ENCODE peak calls at places on chromosomes 12 and 14, in ten cellular contexts. E, A, W, F, J, G, S, U, N and I are unnamed samples.

GRCh38 chr12:30610718-30611117 is 85.0 kb downstream of the IPO8 start:
- DNase-seq in F (no peak), A (no peak), W (no peak), S (no peak), J (no peak), G (no peak), E (no peak), N (no peak), U (no peak), I (no peak)

GRCh38 chr14:54329082-54329695 is 67.6 kb upstream of the CDKN3 start:
- DNase-seq in J (no peak), G (peak), N (peak), A (peak), U (peak), F (peak), W (peak), S (no peak), E (peak), I (peak)

GRCh38 chr12:91746976-91747375 is 398.7 kb downstream of the BTG1 start:
- DNase-seq in G (no peak), W (no peak), S (no peak), J (no peak), U (no peak), F (no peak), A (no peak), E (no peak), N (no peak), I (no peak)

GRCh38 chr12:130041983-130042812 is 120.1 kb upstream of the FZD10 start:
- DNase-seq in G (no peak), E (no peak), N (no peak), U (no peak), F (no peak), J (no peak), S (peak), W (peak), A (no peak), I (peak)

GRCh38 chr14:35134329-35135123 is 12.2 kb downstream of the PRORP start:
- DNase-seq in W (no peak), J (no peak), F (no peak), U (no peak), A (no peak), S (no peak), G (no peak), N (no peak), E (no peak), I (no peak)

GRCh38 chr12:75816892-75817291 is 214.7 kb downstream of the PHLDA1 start:
- DNase-seq in N (no peak), G (peak), E (no peak), F (no peak), A (no peak), U (no peak), J (no peak), W (no peak), S (no peak), I (no peak)

GRCh38 chr12:131129839-131130238 is 176.1 kb downstream of the ADGRD1 start:
- DNase-seq in E (no peak), J (peak), F (no peak), N (no peak), S (no peak), U (no peak), A (no peak), G (no peak), W (no peak), I (no peak)

GRCh38 chr14:55938249-55938791 is 179.9 kb upstream of the PELI2 start:
- DNase-seq in F (peak), J (peak), S (peak), W (peak), U (peak), N (no peak), E (no peak), G (peak), A (no peak), I (peak)

GRCh38 chr12:63164911-63165310 is 13.9 kb upstream of the AVPR1A start:
- DNase-seq in W (no peak), U (no peak), F (no peak), G (no peak), J (no peak), A (no peak), E (no peak), N (no peak), S (no peak), I (no peak)

GRCh38 chr12:79566452-79566851 is 124.3 kb downstream of the PAWR start:
- DNase-seq in E (no peak), A (no peak), G (peak), U (no peak), N (no peak), F (no peak), S (peak), J (no peak), W (no peak), I (no peak)

GRCh38 chr12:29921307-29921706 is 137.6 kb upstream of the TMTC1 start:
- DNase-seq in N (no peak), J (no peak), W (no peak), G (peak), F (no peak), E (no peak), A (no peak), S (no peak), U (no peak), I (no peak)

GRCh38 chr14:90439874-90440442 is 43.1 kb downstream of the CALM1 start:
- DNase-seq in E (no peak), W (no peak), N (no peak), F (no peak), G (no peak), U (no peak), J (no peak), A (no peak), S (no peak), I (no peak)

GRCh38 chr14:99681832-99682148 is 2.3 kb upstream of the CYP46A1 start:
- DNase-seq in W (no peak), J (no peak), G (no peak), F (no peak), E (no peak), S (no peak), A (no peak), N (no peak), U (no peak), I (no peak)

GRCh38 chr12:13179159-13180074 is 17.1 kb upstream of the EMP1 start:
- DNase-seq in J (peak), U (peak), A (no peak), F (no peak), N (no peak), S (peak), E (peak), G (peak), W (peak), I (peak)

GRCh38 chr12:42023733-42024494 is 120.8 kb downstream of the GXYLT1 start:
- DNase-seq in J (peak), W (peak), U (peak), A (peak), S (peak), F (peak), N (peak), E (peak), G (peak), I (peak)

GRCh38 chr12:77835982-77836381 is 5.3 kb downstream of the NAV3 start:
- DNase-seq in W (no peak), J (no peak), E (no peak), G (no peak), N (no peak), U (no peak), A (no peak), S (no peak), F (no peak), I (no peak)

GRCh38 chr12:12561305-12562015 is 1.2 kb downstream of the DUSP16 start:
- DNase-seq in S (peak), F (peak), N (peak), J (peak), A (no peak), G (peak), E (peak), W (peak), U (peak), I (peak)

GRCh38 chr12:32605326-32606095 is 73.6 kb upstream of the DNM1L start:
- DNase-seq in F (no peak), S (peak), G (no peak), N (no peak), W (no peak), E (no peak), U (no peak), A (no peak), J (no peak), I (no peak)

GRCh38 chr14:57501039-57501557 is 7.4 kb upstream of the CCDC198 start:
- DNase-seq in W (no peak), G (no peak), E (no peak), S (no peak), J (no peak), F (no peak), U (no peak), N (no peak), A (no peak), I (no peak)

GRCh38 chr12:31773223-31773750 is 44.5 kb upstream of the AMN1 start:
- DNase-seq in J (no peak), W (peak), U (no peak), S (no peak), E (peak), A (no peak), F (no peak), N (no peak), G (no peak), I (no peak)

GRCh38 chr12:57549909-57550627 is at the start of gene KIF5A:
- DNase-seq in G (no peak), A (no peak), N (no peak), J (no peak), F (no peak), U (no peak), W (peak), E (no peak), S (no peak), I (no peak)

GRCh38 chr12:96329545-96329944 is 70.7 kb downstream of the CDK17 start:
- DNase-seq in A (no peak), J (no peak), N (no peak), F (no peak), S (no peak), E (no peak), G (no peak), U (no peak), W (no peak), I (no peak)

GRCh38 chr12:96338852-96339478 is 61.3 kb downstream of the CDK17 start:
- DNase-seq in U (no peak), A (no peak), E (no peak), N (no peak), J (no peak), G (no peak), S (no peak), F (no peak), W (no peak), I (no peak)

GRCh38 chr12:96334502-96334901 is 65.7 kb downstream of the CDK17 start:
- DNase-seq in N (no peak), U (no peak), A (no peak), F (no peak), E (no peak), G (no peak), S (no peak), W (no peak), J (no peak), I (no peak)

GRCh38 chr12:96336489-96336888 is 63.8 kb downstream of the CDK17 start:
- DNase-seq in E (no peak), A (no peak), F (no peak), J (no peak), W (no peak), G (no peak), U (no peak), N (no peak), S (no peak), I (no peak)

DNA sequence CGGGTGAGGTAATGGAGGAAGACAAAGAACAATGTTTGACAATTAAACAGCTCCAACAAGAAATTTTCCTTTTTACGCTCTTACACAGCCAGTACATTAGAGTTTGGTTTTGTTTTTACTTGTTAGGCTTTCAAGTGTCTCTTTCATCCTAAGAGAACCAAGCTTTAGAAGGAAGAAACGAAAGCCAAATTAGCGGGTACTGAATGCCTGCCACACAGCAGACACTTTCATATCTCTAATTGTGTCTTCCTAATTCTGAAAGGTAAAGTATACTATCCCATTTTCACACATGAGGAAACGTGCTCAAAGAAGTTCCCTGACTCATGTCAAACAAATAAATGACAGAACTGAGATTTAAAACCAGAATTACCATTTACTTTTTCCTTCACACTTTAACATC is 65.0 kb downstream of the CDK17 start:
- DNase-seq in N (no peak), J (no peak), F (no peak), A (no peak), E (no peak), G (no peak), U (no peak), S (no peak), W (no peak), I (no peak)
- TF ChIP-seq POLR2A in N (no peak), J (no peak), F (no peak), A (no peak), E (no peak), G (no peak), U (no peak), S (no peak), W (no peak), I (no peak)

DNA sequence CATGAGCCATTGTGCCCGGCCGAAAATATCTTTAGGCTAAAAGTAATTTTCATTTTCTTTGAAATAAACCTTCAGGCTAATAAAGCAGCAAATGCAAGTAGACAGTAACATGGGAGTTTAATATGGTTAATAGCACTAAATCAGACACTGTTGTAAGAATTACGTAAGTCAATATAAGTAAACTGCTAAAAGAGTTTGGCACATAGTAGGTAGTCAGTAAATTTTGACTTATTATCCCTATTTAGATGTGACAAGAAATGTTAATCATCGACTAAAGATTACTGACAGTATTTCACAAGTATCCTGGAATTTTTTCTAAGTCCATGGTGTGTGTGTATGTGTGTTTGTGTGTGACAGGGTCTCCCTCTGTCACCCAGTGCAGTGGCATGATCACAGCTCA is 3.9 kb downstream of the PPP4R3A start:
- DNase-seq in U (no peak), F (no peak), N (no peak), J (no peak), E (no peak), A (no peak), S (no peak), W (no peak), G (no peak), I (no peak)
- H3K4me3 ChIP-seq in U (no peak), F (no peak), N (no peak), J (no peak), E (no peak), A (no peak), S (no peak), W (no peak), G (no peak), I (no peak)

GRCh38 chr14:52015411-52016030 is 26.2 kb downstream of the RTRAF start:
- DNase-seq in S (no peak), U (peak), F (peak), W (peak), E (no peak), G (peak), N (no peak), J (no peak), A (no peak), I (no peak)
- TF ChIP-seq CTCF in S (no peak), U (no peak), F (peak), W (peak), E (peak), G (peak), N (peak), J (no peak), A (peak), I (no peak)

DNA sequence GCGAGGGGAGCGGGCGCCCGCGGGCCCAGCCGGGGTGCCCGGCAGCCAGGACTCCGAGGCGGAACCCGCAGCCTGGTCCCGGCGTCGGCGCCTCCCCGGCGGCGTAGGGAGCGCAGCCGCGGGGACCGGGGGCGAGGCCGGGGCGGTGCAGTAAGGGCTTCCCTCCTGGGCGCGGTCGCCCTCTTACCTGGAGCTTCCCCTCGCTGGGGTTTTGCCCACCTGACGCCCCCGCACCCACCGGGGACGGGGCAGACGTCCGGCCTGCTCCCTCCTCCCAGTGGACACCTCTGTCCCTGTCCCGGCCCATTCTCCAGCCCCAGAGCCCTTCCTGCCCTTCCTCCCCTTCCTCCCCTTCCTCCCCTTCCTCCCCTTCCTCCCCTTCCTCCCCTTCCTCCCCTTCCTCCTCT is 413 bp upstream of the TUBA1C start:
- DNase-seq in U (peak), N (no peak), F (no peak), J (no peak), E (no peak), G (no peak), A (no peak), S (no peak), W (no peak), I (no peak)
- TF ChIP-seq POLR2A in U (no peak), N (no peak), F (no peak), J (no peak), E (no peak), G (no peak), A (no peak), S (peak), W (no peak), I (no peak)

DNA sequence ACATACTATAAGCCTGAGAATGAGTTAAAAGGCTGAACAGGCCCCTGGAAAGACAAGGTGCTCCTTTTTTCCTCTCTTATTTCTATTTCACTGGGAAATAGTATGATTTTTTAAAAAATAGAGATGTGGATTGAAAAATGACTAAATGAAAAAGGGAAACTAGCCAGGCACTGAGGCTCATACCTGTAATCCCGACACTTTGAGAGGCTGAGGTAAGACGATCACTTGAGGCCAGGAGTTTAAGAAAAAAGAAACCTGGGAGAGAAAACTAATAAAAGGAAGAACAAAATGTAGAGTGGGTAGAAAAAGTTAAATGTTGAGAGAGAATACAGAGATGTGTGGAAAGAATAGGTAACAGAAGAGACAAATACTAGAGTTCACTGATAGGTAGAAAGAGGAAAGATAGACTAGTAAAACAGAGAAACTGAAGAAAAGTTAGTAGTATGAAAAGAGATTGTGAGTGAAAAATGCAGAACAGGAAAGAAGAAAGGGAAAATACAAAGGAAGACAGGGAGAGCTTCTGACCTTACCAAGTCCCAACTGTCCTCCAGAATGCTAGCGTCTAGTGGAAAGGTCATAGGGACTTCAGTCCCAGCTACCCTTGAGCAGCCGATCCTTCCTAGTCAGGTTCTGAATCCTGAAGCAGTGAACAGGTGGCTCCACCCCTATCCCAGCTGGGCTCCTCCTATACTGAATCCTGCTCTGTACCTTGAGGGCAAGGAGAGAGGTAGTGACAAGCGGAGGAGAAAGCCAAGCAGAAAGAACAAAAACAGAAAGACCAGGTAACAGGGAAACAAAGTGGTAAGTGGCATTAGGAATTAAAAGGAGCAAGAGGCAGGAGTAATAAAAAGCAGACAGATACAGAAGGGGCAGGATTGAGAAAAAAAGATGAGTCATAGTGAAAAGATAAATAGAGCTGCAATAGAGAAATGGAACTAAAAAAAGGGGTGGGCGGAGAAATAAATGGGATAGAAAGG is 7.3 kb downstream of the TMEM116 start:
- DNase-seq in F (no peak), J (no peak), S (peak), G (peak), N (no peak), E (no peak), A (no peak), U (peak), W (peak), I (no peak)
- H3K4me3 ChIP-seq in F (peak), J (no peak), S (no peak), G (no peak), N (no peak), E (no peak), A (no peak), U (no peak), W (no peak), I (no peak)